ENCODE peak calls at places on chromosome 21, in four cellular contexts. P is CD8-positive, alpha-beta memory T cell; Y is uterus; V is esophagus muscularis mucosa. Z is an unnamed sample.

GRCh38 chr21:34129039-34129891 is 55.9 kb downstream of the MRPS6 start:
- DNase-seq in P (peak), Y (peak), V (peak), Z (peak)

GRCh38 chr21:36749935-36750578 is 51.1 kb downstream of the SIM2 start:
- DNase-seq in P (no peak), Y (no peak), V (no peak), Z (no peak)

GRCh38 chr21:35779690-35780570 is 280.4 kb downstream of the SETD4 start:
- DNase-seq in P (no peak), Y (no peak), V (no peak), Z (no peak)

GRCh38 chr21:41874611-41875010 is 4.5 kb downstream of the PRDM15 start:
- DNase-seq in P (no peak), Y (no peak), V (no peak), Z (no peak)

GRCh38 chr21:41673596-41674335 is 93.1 kb downstream of the RIPK4 start:
- DNase-seq in P (no peak), Y (no peak), V (no peak), Z (no peak)

GRCh38 chr21:28516996-28517592 is 475.6 kb downstream of the LTN1 start:
- DNase-seq in P (peak), Y (peak), V (no peak), Z (peak)

GRCh38 chr21:17921579-17922530 is 102.7 kb upstream of the C21orf91 start:
- DNase-seq in P (no peak), Y (peak), V (no peak), Z (no peak)

GRCh38 chr21:35399002-35399401 is 349.9 kb upstream of the RUNX1 start:
- DNase-seq in P (no peak), Y (no peak), V (no peak), Z (no peak)

GRCh38 chr21:33495743-33496142 is 4.2 kb upstream of the DNAJC28 start:
- DNase-seq in P (no peak), Y (no peak), V (no peak), Z (no peak)

GRCh38 chr21:14078746-14079375 is 131.9 kb downstream of the LIPI start:
- DNase-seq in P (no peak), Y (no peak), V (no peak), Z (no peak)

GRCh38 chr21:42809171-42809570 is 70.2 kb downstream of the WDR4 start:
- DNase-seq in P (no peak), Y (no peak), V (peak), Z (no peak)

GRCh38 chr21:42453301-42454220 is 42.5 kb downstream of the RSPH1 start:
- DNase-seq in P (no peak), Y (no peak), V (no peak), Z (no peak)

GRCh38 chr21:42570362-42570761 is 56.7 kb downstream of the SLC37A1 start:
- DNase-seq in P (no peak), Y (peak), V (no peak), Z (no peak)

GRCh38 chr21:42474982-42475381 is 21.0 kb downstream of the RSPH1 start:
- DNase-seq in P (no peak), Y (no peak), V (no peak), Z (no peak)

GRCh38 chr21:26570203-26570602 is 2.9 kb downstream of the CYYR1 start:
- DNase-seq in P (no peak), Y (no peak), V (no peak), Z (no peak)

GRCh38 chr21:26572668-26573381 is at the start of gene CYYR1:
- DNase-seq in P (no peak), Y (no peak), V (no peak), Z (no peak)

DNA sequence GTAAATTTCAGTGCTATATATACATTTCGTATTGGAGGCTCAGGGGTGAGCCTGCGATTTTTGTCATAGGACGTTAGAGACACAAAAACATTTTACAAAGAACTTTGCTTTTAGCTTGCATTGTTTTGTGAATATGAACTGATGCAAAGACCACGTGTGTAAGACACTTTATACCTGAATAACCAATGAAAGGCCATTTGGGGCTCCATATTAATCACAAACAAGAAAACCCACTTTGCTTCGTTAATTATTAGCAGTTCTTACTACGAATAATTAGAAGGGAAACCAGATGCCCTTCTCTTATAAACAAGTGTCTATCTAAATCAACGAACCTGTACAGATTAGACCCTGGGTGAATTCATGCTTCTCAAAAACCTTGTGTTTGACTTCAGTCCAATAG is 1.1 kb downstream of the CYYR1 start:
- DNase-seq in P (no peak), Y (no peak), V (no peak), Z (no peak)
- H3K4me3 ChIP-seq in P (no peak), Y (peak), V (peak), Z (no peak)

GRCh38 chr21:38807987-38808386 is 2.3 kb downstream of the ETS2 start:
- DNase-seq in P (no peak), Y (no peak), V (no peak), Z (no peak)
- H3K4me3 ChIP-seq in P (no peak), Y (peak), V (peak), Z (peak)

DNA sequence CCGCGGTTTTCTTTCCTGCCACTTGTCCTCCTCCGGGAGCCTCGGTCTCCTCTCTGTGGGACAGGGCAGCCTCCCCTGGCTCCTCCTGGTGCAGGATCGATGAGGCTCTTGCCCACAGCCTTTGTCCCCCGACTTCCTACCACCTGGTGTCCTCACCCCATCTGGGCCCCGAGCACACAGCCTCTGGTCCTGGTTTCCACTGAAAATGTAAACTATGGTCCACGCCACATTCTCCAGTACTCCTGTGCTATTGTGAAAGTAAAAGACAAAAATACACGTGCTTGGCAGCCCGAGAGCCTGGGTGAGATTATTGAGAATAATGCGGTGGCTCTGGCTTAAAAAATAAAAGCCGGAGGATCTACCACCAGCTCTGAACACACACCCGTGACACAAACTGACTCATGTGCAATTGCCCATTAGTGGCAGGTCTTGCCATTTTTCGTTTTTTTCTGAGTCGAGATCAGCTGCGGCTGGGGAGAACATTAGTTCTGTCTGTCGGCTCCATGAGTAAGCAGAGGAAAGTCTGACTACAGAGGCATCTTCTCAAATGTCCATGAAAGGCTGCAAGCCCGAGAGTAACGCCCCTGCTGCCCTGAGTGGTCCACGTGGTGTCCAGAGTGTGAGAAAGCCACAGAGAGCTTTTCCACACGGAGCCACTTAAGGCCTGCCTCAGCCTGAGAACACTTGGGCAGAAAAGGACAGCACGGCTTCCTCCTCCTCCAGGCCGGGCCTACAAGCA is 5.7 kb upstream of the COL6A2 start:
- DNase-seq in P (no peak), Y (peak), V (peak), Z (no peak)
- H3K4me3 ChIP-seq in P (no peak), Y (peak), V (peak), Z (no peak)

DNA sequence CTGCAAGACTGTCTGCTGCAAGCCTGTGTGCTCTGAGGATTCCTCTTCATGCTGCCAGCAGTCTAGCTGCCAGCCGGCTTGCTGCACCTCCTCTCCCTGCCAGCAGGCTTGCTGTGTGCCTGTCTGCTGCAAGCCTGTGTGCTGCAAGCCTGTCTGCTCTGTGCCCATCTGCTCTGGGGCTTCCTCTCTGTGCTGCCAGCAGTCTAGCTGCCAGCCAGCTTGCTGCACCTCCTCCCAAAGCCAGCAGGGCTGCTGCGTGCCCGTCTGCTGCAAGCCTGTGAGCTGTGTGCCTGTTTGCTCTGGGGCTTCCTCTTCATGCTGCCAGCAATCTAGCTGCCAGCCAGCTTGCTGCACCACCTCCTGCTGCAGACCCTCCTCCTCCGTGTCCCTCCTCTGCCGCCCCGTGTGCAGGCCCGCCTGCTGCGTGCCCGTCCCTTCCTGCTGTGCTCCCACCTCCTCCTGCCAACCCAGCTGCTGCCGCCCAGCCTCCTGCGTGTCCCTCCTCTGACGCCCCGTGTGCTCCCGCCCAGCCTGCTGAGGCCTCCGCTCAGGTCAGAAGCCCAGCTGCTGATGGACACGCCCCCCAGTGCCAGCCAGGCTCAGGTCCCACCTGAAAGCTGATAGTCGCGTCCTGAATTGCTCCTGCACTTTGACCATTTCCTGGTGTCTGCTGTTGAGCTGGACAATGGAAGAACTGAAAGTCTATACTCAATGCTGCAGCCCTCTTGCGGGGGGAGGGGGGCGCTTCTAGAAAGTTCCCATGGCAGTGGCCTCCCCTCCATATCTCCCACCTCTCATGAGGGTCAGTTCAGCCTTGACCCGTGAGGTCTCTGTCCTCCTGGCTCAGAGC is 1.2 kb downstream of the KRTAP10-4 start:
- DNase-seq in P (no peak), Y (no peak), V (peak), Z (no peak)
- H3K4me3 ChIP-seq in P (no peak), Y (no peak), V (no peak), Z (no peak)

GRCh38 chr21:44927587-44928461 is 7.1 kb upstream of the ITGB2 start:
- DNase-seq in P (peak), Y (no peak), V (no peak), Z (peak)

GRCh38 chr21:44925027-44925755 is 4.5 kb upstream of the ITGB2 start:
- DNase-seq in P (no peak), Y (no peak), V (no peak), Z (no peak)

GRCh38 chr21:44926364-44927101 is 5.8 kb upstream of the ITGB2 start:
- DNase-seq in P (peak), Y (no peak), V (no peak), Z (peak)

GRCh38 chr21:44929242-44929798 is 8.6 kb upstream of the ITGB2 start:
- DNase-seq in P (no peak), Y (no peak), V (no peak), Z (no peak)

GRCh38 chr21:44927259-44927586 is 6.5 kb upstream of the ITGB2 start:
- DNase-seq in P (no peak), Y (no peak), V (no peak), Z (no peak)
- H3K4me3 ChIP-seq in P (peak), Y (no peak), V (no peak), Z (peak)